ENCODE peak calls at places on chromosomes 6 and 20, in five cellular contexts. Y is SK-N-SH, B is HepG2, T is HCT116, E is K562. S is an unnamed sample.

GRCh38 chr20:37394543-37395410 is 48.8 kb downstream of the SRC start:
- DNase-seq in Y (peak), B (no peak), T (no peak), E (no peak), S (no peak)

GRCh38 chr20:1122388-1123315 is 4.2 kb downstream of the PSMF1 start:
- DNase-seq in Y (no peak), B (peak), T (no peak), E (peak), S (no peak)

GRCh38 chr20:43751167-43752050 is 24.6 kb upstream of the GTSF1L start:
- DNase-seq in Y (no peak), B (no peak), T (no peak), E (no peak), S (peak)

GRCh38 chr20:59004493-59004762 is 2.6 kb downstream of the CTSZ start:
- DNase-seq in Y (no peak), B (no peak), T (no peak), E (no peak), S (no peak)

GRCh38 chr6:130997061-130997753 is 65.8 kb downstream of the EPB41L2 start:
- DNase-seq in Y (no peak), B (no peak), T (no peak), E (no peak), S (no peak)

GRCh38 chr6:24775520-24776058 is 852 bp downstream of the GMNN start:
- DNase-seq in Y (no peak), B (peak), T (no peak), E (peak), S (no peak)

GRCh38 chr20:43584448-43585138 is 6.1 kb upstream of the IFT52 start:
- DNase-seq in Y (no peak), B (peak), T (no peak), E (no peak), S (no peak)

GRCh38 chr6:49548613-49549304 is 1.7 kb upstream of the C6orf141 start:
- DNase-seq in Y (no peak), B (no peak), T (no peak), E (no peak), S (no peak)

GRCh38 chr6:20227350-20227749 is 15.1 kb upstream of the MBOAT1 start:
- DNase-seq in Y (no peak), B (no peak), T (no peak), E (peak), S (no peak)

GRCh38 chr20:63331741-63332400 is 29.3 kb downstream of the CHRNA4 start:
- DNase-seq in Y (no peak), B (no peak), T (no peak), E (no peak), S (no peak)

GRCh38 chr20:51542033-51542893 is at the start of gene NFATC2:
- DNase-seq in Y (peak), B (peak), T (no peak), E (peak), S (no peak)

GRCh38 chr6:50661636-50662035 is 51.7 kb upstream of the TFAP2D start:
- DNase-seq in Y (no peak), B (no peak), T (no peak), E (no peak), S (no peak)

GRCh38 chr20:43959079-43959919 is 44.6 kb downstream of the TOX2 start:
- DNase-seq in Y (no peak), B (peak), T (no peak), E (peak), S (no peak)

GRCh38 chr6:140344149-140344913 is 969.9 kb upstream of the CITED2 start:
- DNase-seq in Y (no peak), B (peak), T (no peak), E (no peak), S (no peak)

GRCh38 chr20:4369798-4370124 is 351.9 kb upstream of the PRND start:
- DNase-seq in Y (no peak), B (no peak), T (no peak), E (peak), S (peak)

GRCh38 chr6:30889921-30890645 is 5.8 kb downstream of the DDR1 start:
- DNase-seq in Y (peak), B (no peak), T (no peak), E (no peak), S (no peak)

GRCh38 chr6:158627168-158627939 is 17.2 kb downstream of the DYNLT1 start:
- DNase-seq in Y (no peak), B (no peak), T (no peak), E (no peak), S (no peak)

GRCh38 chr20:47501117-47501482 is 587 bp upstream of the NCOA3 start:
- DNase-seq in Y (no peak), B (no peak), T (no peak), E (peak), S (no peak)

GRCh38 chr6:82836022-82836575 is 229.5 kb downstream of the UBE3D start:
- DNase-seq in Y (no peak), B (no peak), T (no peak), E (peak), S (no peak)

GRCh38 chr6:82832811-82833210 is 232.8 kb downstream of the UBE3D start:
- DNase-seq in Y (no peak), B (no peak), T (no peak), E (no peak), S (no peak)

GRCh38 chr6:82833481-82833880 is 232.2 kb downstream of the UBE3D start:
- DNase-seq in Y (no peak), B (no peak), T (no peak), E (no peak), S (no peak)
- TF ChIP-seq POLR2AphosphoS5 in Y (no peak), B (no peak), T (no peak), E (no peak), S (no peak)

DNA sequence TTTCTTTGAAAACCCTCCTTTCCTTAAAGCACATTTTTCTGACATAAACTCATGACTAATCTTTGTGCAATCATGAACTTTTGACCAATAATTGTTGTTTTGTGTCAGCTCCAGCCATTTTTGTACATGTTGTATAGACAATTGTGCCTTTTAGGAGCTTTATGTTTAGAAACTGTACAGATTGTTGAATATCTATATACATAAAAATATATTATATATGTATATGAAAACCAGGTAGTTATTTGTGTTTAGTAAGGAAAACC is 125.7 kb upstream of the EDN1 start:
- DNase-seq in Y (no peak), B (no peak), T (no peak), E (no peak), S (no peak)
- TF ChIP-seq ZBTB33 in Y (no peak), B (no peak), T (no peak), E (no peak), S (no peak)

GRCh38 chr6:36627801-36628246 is 33.7 kb downstream of the SRSF3 start:
- DNase-seq in Y (no peak), B (no peak), T (no peak), E (no peak), S (no peak)
- TF ChIP-seq POLR2AphosphoS5 in Y (no peak), B (no peak), T (no peak), E (no peak), S (no peak)

DNA sequence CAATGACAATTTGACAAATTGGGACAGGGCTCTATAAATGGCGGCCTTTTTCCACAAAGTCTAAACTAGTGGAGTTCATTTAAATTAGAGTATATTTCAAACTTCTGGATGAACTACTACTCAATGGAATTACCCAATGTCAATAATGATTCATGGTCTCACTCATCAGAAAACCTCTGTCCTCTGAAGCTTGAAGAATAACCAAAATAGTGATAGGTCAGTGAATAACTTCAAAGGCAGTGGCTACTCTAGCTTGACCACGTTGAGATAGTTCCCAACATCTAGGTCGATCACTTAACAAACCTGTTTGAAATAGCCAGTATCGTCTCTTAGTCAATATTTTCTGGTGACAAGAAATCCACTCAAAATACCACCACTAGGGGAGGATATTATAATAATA is 197.6 kb downstream of the HDGFL1 start:
- DNase-seq in Y (no peak), B (no peak), T (no peak), E (no peak), S (no peak)
- TF ChIP-seq ZBTB33 in Y (no peak), B (no peak), T (no peak), E (no peak), S (no peak)

GRCh38 chr20:56391037-56391436 is 978 bp downstream of the AURKA start:
- DNase-seq in Y (no peak), B (no peak), T (no peak), E (no peak), S (no peak)

GRCh38 chr20:56392282-56393132 is at the start of gene CSTF1:
- DNase-seq in Y (peak), B (peak), T (peak), E (peak), S (peak)

GRCh38 chr20:56393133-56393472 is 658 bp downstream of the CSTF1 start:
- DNase-seq in Y (peak), B (no peak), T (no peak), E (no peak), S (no peak)

GRCh38 chr20:56393653-56394052 is 1.2 kb downstream of the CSTF1 start:
- DNase-seq in Y (no peak), B (no peak), T (no peak), E (no peak), S (no peak)

DNA sequence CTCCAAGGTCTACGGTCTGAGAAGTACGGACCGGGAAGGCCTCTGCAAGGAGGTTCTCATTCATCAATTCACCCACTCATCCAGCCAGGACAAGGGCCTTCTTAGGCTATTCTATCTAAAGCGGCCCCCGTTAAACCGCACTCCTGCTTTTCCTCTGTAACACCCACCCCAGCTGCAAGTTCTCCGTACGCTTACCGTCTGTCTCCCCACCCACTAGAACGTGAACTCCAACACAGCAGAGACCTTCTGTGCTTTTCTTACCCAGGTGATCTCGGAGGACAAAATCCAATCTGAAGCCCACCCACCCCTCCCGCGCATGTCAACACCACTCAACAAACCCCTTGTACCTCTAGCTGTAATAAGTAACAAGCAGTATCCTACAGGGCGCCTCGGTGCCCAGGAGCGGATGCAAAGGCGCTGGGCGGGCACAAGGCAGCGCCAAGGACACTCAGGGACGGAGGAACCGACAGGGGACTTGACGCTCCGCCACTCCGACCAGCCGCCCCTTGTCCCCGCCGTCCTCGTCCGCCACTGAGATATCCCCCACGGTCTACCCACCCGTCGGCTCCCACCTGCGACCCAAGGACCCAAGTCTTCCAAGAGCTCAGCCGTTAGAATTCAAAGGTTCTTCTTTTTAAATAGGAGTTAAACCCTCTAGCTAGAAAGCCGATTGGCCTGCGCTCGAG is at the start of gene AURKA:
- DNase-seq in Y (no peak), B (peak), T (no peak), E (no peak), S (no peak)
- TF ChIP-seq POLR2AphosphoS5 in Y (peak), B (peak), T (no peak), E (peak), S (no peak)

DNA sequence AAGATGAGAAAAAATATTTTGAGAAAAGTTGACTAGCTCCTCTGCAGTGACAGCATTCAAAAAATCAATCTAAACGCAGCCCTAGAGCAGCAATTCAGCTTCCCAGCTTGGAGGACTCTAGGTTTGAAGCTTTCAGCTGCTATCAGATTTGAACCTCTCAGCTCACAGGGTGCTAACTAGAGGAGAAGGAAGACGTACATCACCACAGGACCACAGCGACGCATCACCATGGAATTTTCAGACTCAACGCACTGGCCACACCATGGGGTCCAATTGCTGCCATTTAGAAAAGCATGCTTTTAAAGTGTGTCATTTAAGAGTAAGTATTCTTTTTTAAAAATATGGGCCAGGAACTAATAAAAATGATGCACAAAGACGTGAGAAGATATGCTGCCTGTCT is 45.0 kb upstream of the FUCA2 start:
- DNase-seq in Y (no peak), B (no peak), T (no peak), E (no peak), S (no peak)
- TF ChIP-seq ZBTB33 in Y (no peak), B (no peak), T (no peak), E (no peak), S (no peak)

GRCh38 chr20:45888681-45889080 is 1.3 kb upstream of the SPATA25 start:
- DNase-seq in Y (no peak), B (no peak), T (no peak), E (no peak), S (no peak)

GRCh38 chr20:45883100-45883469 is 2.1 kb downstream of the ZSWIM1 start:
- DNase-seq in Y (no peak), B (no peak), T (no peak), E (no peak), S (no peak)

GRCh38 chr20:45887346-45887715 is at the start of gene SPATA25:
- DNase-seq in Y (no peak), B (no peak), T (no peak), E (no peak), S (no peak)

GRCh38 chr20:45890077-45890996 is 671 bp downstream of the NEURL2 start:
- DNase-seq in Y (peak), B (peak), T (no peak), E (no peak), S (no peak)

GRCh38 chr20:45886590-45887345 is 654 bp downstream of the SPATA25 start:
- DNase-seq in Y (no peak), B (no peak), T (no peak), E (no peak), S (no peak)
- TF ChIP-seq POLR2AphosphoS5 in Y (no peak), B (peak), T (no peak), E (no peak), S (no peak)

GRCh38 chr6:75818061-75818855 is 69.2 kb downstream of the MYO6 start:
- DNase-seq in Y (no peak), B (no peak), T (no peak), E (no peak), S (no peak)

GRCh38 chr6:75808507-75808906 is 59.5 kb downstream of the MYO6 start:
- DNase-seq in Y (no peak), B (no peak), T (no peak), E (no peak), S (no peak)

GRCh38 chr6:75812560-75812959 is 63.5 kb downstream of the MYO6 start:
- DNase-seq in Y (no peak), B (no peak), T (no peak), E (no peak), S (no peak)

GRCh38 chr6:75815756-75816155 is 66.7 kb downstream of the MYO6 start:
- DNase-seq in Y (no peak), B (no peak), T (no peak), E (no peak), S (no peak)

GRCh38 chr6:75813476-75814250 is 64.6 kb downstream of the MYO6 start:
- DNase-seq in Y (no peak), B (no peak), T (no peak), E (no peak), S (no peak)
- TF ChIP-seq ZBTB33 in Y (no peak), B (no peak), T (no peak), E (no peak), S (no peak)

S was measured in GM12878.